ENCODE peak calls at places on chromosomes 4 and X, in nine cellular contexts. One of them, this sample, is unnamed.

GRCh38 chr4:180578175-180578574 is 1665.0 kb upstream of the TENM3 start:
- DNase-seq in lung: no peak
- DNase-seq in CD4-positive, alpha-beta memory T cell: no peak
- DNase-seq in body of pancreas: no peak
- DNase-seq in HAP-1: no peak
- DNase-seq in suprapubic skin: no peak
- DNase-seq in colonic mucosa: no peak
- DNase-seq in cardiac muscle cell: no peak
- DNase-seq in hepatocyte: no peak
- DNase-seq in this sample: no peak

GRCh38 chr4:68476191-68476590 is 28.9 kb downstream of the TMPRSS11E start:
- DNase-seq in lung: no peak
- DNase-seq in cardiac muscle cell: no peak
- DNase-seq in suprapubic skin: no peak
- DNase-seq in HAP-1: no peak
- DNase-seq in body of pancreas: no peak
- DNase-seq in CD4-positive, alpha-beta memory T cell: no peak
- DNase-seq in colonic mucosa: no peak
- DNase-seq in hepatocyte: no peak
- DNase-seq in this sample: no peak

GRCh38 chrX:114976321-114976720 is 41.1 kb downstream of the IL13RA2 start:
- DNase-seq in CD4-positive, alpha-beta memory T cell: no peak
- DNase-seq in body of pancreas: no peak
- DNase-seq in suprapubic skin: no peak
- DNase-seq in lung: no peak
- DNase-seq in cardiac muscle cell: no peak
- DNase-seq in colonic mucosa: no peak
- DNase-seq in hepatocyte: no peak
- DNase-seq in HAP-1: no peak
- DNase-seq in this sample: no peak

GRCh38 chr4:25377572-25377882 is 464 bp downstream of the ANAPC4 start:
- DNase-seq in suprapubic skin: no peak
- DNase-seq in hepatocyte: no peak
- DNase-seq in CD4-positive, alpha-beta memory T cell: no peak
- DNase-seq in cardiac muscle cell: no peak
- DNase-seq in HAP-1: no peak
- DNase-seq in body of pancreas: no peak
- DNase-seq in lung: no peak
- DNase-seq in colonic mucosa: no peak
- DNase-seq in this sample: no peak

GRCh38 chr4:105679186-105679585 is 29.3 kb downstream of the INTS12 start:
- DNase-seq in suprapubic skin: no peak
- DNase-seq in hepatocyte: no peak
- DNase-seq in lung: no peak
- DNase-seq in cardiac muscle cell: no peak
- DNase-seq in HAP-1: no peak
- DNase-seq in body of pancreas: no peak
- DNase-seq in colonic mucosa: peak; percentile 24
- DNase-seq in CD4-positive, alpha-beta memory T cell: no peak
- DNase-seq in this sample: no peak

GRCh38 chr4:144985536-144985935 is 112.5 kb downstream of the ANAPC10 start:
- DNase-seq in colonic mucosa: no peak
- DNase-seq in lung: no peak
- DNase-seq in hepatocyte: no peak
- DNase-seq in HAP-1: no peak
- DNase-seq in suprapubic skin: no peak
- DNase-seq in body of pancreas: no peak
- DNase-seq in cardiac muscle cell: no peak
- DNase-seq in CD4-positive, alpha-beta memory T cell: no peak
- DNase-seq in this sample: no peak

GRCh38 chr4:182843813-182844325 is 73.3 kb downstream of the DCTD start:
- DNase-seq in cardiac muscle cell: no peak
- DNase-seq in hepatocyte: no peak
- DNase-seq in HAP-1: no peak
- DNase-seq in lung: no peak
- DNase-seq in suprapubic skin: no peak
- DNase-seq in colonic mucosa: no peak
- DNase-seq in body of pancreas: no peak
- DNase-seq in CD4-positive, alpha-beta memory T cell: no peak
- DNase-seq in this sample: no peak

GRCh38 chr4:77074961-77075855 is 581 bp downstream of the CCNI start:
- DNase-seq in body of pancreas: peak; percentile 69
- DNase-seq in cardiac muscle cell: peak; percentile 87
- DNase-seq in hepatocyte: peak; percentile 78
- DNase-seq in colonic mucosa: peak; percentile 75
- DNase-seq in HAP-1: peak; percentile 61
- DNase-seq in CD4-positive, alpha-beta memory T cell: peak; percentile 88
- DNase-seq in lung: peak; percentile 80
- DNase-seq in suprapubic skin: peak; percentile 87
- DNase-seq in this sample: peak; percentile 89

GRCh38 chrX:2478546-2479419 is 22.0 kb downstream of the DHRSX start:
- DNase-seq in colonic mucosa: no peak
- DNase-seq in hepatocyte: no peak
- DNase-seq in cardiac muscle cell: no peak
- DNase-seq in HAP-1: peak; percentile 26
- DNase-seq in CD4-positive, alpha-beta memory T cell: no peak
- DNase-seq in lung: no peak
- DNase-seq in body of pancreas: peak; percentile 10
- DNase-seq in suprapubic skin: peak; percentile 32
- DNase-seq in this sample: no peak

GRCh38 chr4:16171831-16172230 is 54.4 kb downstream of the TAPT1 start:
- DNase-seq in lung: no peak
- DNase-seq in cardiac muscle cell: no peak
- DNase-seq in body of pancreas: no peak
- DNase-seq in HAP-1: no peak
- DNase-seq in colonic mucosa: no peak
- DNase-seq in suprapubic skin: no peak
- DNase-seq in hepatocyte: no peak
- DNase-seq in CD4-positive, alpha-beta memory T cell: no peak
- DNase-seq in this sample: peak; percentile 31

GRCh38 chr4:73589261-73589847 is 30.9 kb downstream of the RASSF6 start:
- DNase-seq in body of pancreas: no peak
- DNase-seq in hepatocyte: peak; percentile 25
- DNase-seq in suprapubic skin: no peak
- DNase-seq in lung: no peak
- DNase-seq in HAP-1: no peak
- DNase-seq in cardiac muscle cell: no peak
- DNase-seq in colonic mucosa: no peak
- DNase-seq in CD4-positive, alpha-beta memory T cell: no peak
- DNase-seq in this sample: no peak

GRCh38 chr4:139484861-139485311 is 31.0 kb downstream of the RAB33B start:
- DNase-seq in suprapubic skin: no peak
- DNase-seq in colonic mucosa: no peak
- DNase-seq in hepatocyte: no peak
- DNase-seq in CD4-positive, alpha-beta memory T cell: no peak
- DNase-seq in HAP-1: no peak
- DNase-seq in lung: no peak
- DNase-seq in cardiac muscle cell: no peak
- DNase-seq in body of pancreas: peak; percentile 19
- DNase-seq in this sample: no peak

GRCh38 chr4:148345509-148345908 is 96.7 kb downstream of the NR3C2 start:
- DNase-seq in HAP-1: no peak
- DNase-seq in CD4-positive, alpha-beta memory T cell: no peak
- DNase-seq in hepatocyte: no peak
- DNase-seq in lung: no peak
- DNase-seq in body of pancreas: no peak
- DNase-seq in colonic mucosa: no peak
- DNase-seq in suprapubic skin: no peak
- DNase-seq in cardiac muscle cell: no peak
- DNase-seq in this sample: no peak

GRCh38 chrX:13398073-13398823 is 78.4 kb upstream of the ATXN3L start:
- DNase-seq in CD4-positive, alpha-beta memory T cell: no peak
- DNase-seq in HAP-1: peak; percentile 71
- DNase-seq in lung: peak; percentile 51
- DNase-seq in suprapubic skin: peak; percentile 66
- DNase-seq in hepatocyte: peak; percentile 90
- DNase-seq in cardiac muscle cell: no peak
- DNase-seq in colonic mucosa: no peak
- DNase-seq in body of pancreas: peak; percentile 32
- DNase-seq in this sample: peak; percentile 79

GRCh38 chr4:84878090-84878489 is 88.4 kb downstream of the WDFY3 start:
- DNase-seq in CD4-positive, alpha-beta memory T cell: no peak
- DNase-seq in body of pancreas: no peak
- DNase-seq in lung: no peak
- DNase-seq in suprapubic skin: no peak
- DNase-seq in hepatocyte: no peak
- DNase-seq in colonic mucosa: no peak
- DNase-seq in HAP-1: no peak
- DNase-seq in cardiac muscle cell: no peak
- DNase-seq in this sample: no peak

GRCh38 chr4:58935336-58935735 is 1825.2 kb upstream of the IGFBP7 start:
- DNase-seq in CD4-positive, alpha-beta memory T cell: no peak
- DNase-seq in body of pancreas: no peak
- DNase-seq in colonic mucosa: no peak
- DNase-seq in hepatocyte: no peak
- DNase-seq in HAP-1: no peak
- DNase-seq in suprapubic skin: no peak
- DNase-seq in cardiac muscle cell: no peak
- DNase-seq in lung: no peak
- DNase-seq in this sample: peak; percentile 18

GRCh38 chr4:139511320-139511719 is 44.7 kb downstream of the SETD7 start:
- DNase-seq in lung: no peak
- DNase-seq in colonic mucosa: no peak
- DNase-seq in hepatocyte: no peak
- DNase-seq in cardiac muscle cell: no peak
- DNase-seq in CD4-positive, alpha-beta memory T cell: peak; percentile 25
- DNase-seq in HAP-1: no peak
- DNase-seq in suprapubic skin: no peak
- DNase-seq in body of pancreas: no peak
- DNase-seq in this sample: no peak

GRCh38 chr4:21885241-21885640 is 63.3 kb downstream of the KCNIP4 start:
- DNase-seq in cardiac muscle cell: no peak
- DNase-seq in suprapubic skin: no peak
- DNase-seq in hepatocyte: no peak
- DNase-seq in HAP-1: no peak
- DNase-seq in body of pancreas: no peak
- DNase-seq in CD4-positive, alpha-beta memory T cell: no peak
- DNase-seq in colonic mucosa: no peak
- DNase-seq in lung: no peak
- DNase-seq in this sample: no peak

GRCh38 chr4:119026662-119027444 is 108.8 kb upstream of the MYOZ2 start:
- DNase-seq in hepatocyte: no peak
- DNase-seq in suprapubic skin: no peak
- DNase-seq in body of pancreas: no peak
- DNase-seq in lung: no peak
- DNase-seq in HAP-1: no peak
- DNase-seq in colonic mucosa: no peak
- DNase-seq in cardiac muscle cell: no peak
- DNase-seq in CD4-positive, alpha-beta memory T cell: no peak
- DNase-seq in this sample: no peak

GRCh38 chr4:125705681-125706080 is 390.9 kb downstream of the FAT4 start:
- DNase-seq in colonic mucosa: no peak
- DNase-seq in lung: no peak
- DNase-seq in HAP-1: no peak
- DNase-seq in CD4-positive, alpha-beta memory T cell: no peak
- DNase-seq in body of pancreas: no peak
- DNase-seq in suprapubic skin: no peak
- DNase-seq in hepatocyte: no peak
- DNase-seq in cardiac muscle cell: no peak
- DNase-seq in this sample: no peak

GRCh38 chr4:176788248-176788647 is 4.5 kb downstream of the VEGFC start:
- DNase-seq in suprapubic skin: no peak
- DNase-seq in body of pancreas: no peak
- DNase-seq in CD4-positive, alpha-beta memory T cell: no peak
- DNase-seq in lung: no peak
- DNase-seq in colonic mucosa: no peak
- DNase-seq in HAP-1: no peak
- DNase-seq in hepatocyte: no peak
- DNase-seq in cardiac muscle cell: no peak
- DNase-seq in this sample: no peak

GRCh38 chrX:51847463-51847862 is 46.0 kb upstream of the MAGED1 start:
- DNase-seq in CD4-positive, alpha-beta memory T cell: no peak
- DNase-seq in hepatocyte: no peak
- DNase-seq in colonic mucosa: no peak
- DNase-seq in cardiac muscle cell: no peak
- DNase-seq in suprapubic skin: no peak
- DNase-seq in body of pancreas: no peak
- DNase-seq in HAP-1: no peak
- DNase-seq in lung: no peak
- DNase-seq in this sample: no peak

GRCh38 chr4:47942420-47942819 is 28.0 kb upstream of the NFXL1 start:
- DNase-seq in body of pancreas: no peak
- DNase-seq in hepatocyte: no peak
- DNase-seq in cardiac muscle cell: no peak
- DNase-seq in CD4-positive, alpha-beta memory T cell: no peak
- DNase-seq in lung: no peak
- DNase-seq in colonic mucosa: no peak
- DNase-seq in HAP-1: no peak
- DNase-seq in suprapubic skin: no peak
- DNase-seq in this sample: no peak
- H3K36me3 ChIP-seq in body of pancreas: no peaks in the 10 kb centered on the region
- H3K36me3 ChIP-seq in hepatocyte: no peaks in the 10 kb centered on the region
- H3K36me3 ChIP-seq in cardiac muscle cell: no peaks in the 10 kb centered on the region
- H3K36me3 ChIP-seq in CD4-positive, alpha-beta memory T cell: no peaks in the 10 kb centered on the region
- H3K36me3 ChIP-seq in lung: no peaks in the 10 kb centered on the region
- H3K36me3 ChIP-seq in colonic mucosa: no peaks in the 10 kb centered on the region
- H3K36me3 ChIP-seq in HAP-1: no peaks in the 10 kb centered on the region
- H3K36me3 ChIP-seq in suprapubic skin: no peaks in the 10 kb centered on the region
- H3K36me3 ChIP-seq in this sample: no peaks in the 10 kb centered on the region

DNA sequence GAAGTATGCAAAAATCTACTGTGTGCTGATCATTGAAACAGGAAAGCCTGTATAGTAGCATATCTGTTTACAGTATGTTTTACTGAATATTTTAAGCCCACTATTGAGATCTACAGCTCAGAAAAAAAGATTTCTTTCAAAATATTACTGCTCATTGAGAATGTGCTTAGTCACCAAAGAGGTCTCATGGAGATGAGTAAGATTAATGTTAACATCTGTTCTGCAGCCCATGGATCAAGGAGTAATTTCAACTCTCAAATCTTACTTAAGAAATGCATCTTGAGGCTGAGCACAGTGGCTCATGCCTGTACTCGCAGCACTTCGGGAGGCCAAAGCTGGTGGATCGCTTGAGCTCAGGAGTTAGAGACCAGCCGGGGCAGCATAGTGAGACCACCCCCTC is 3.3 kb downstream of the RNF4 start:
- DNase-seq in colonic mucosa: no peak
- DNase-seq in suprapubic skin: no peak
- DNase-seq in lung: no peak
- DNase-seq in cardiac muscle cell: no peak
- DNase-seq in CD4-positive, alpha-beta memory T cell: no peak
- DNase-seq in body of pancreas: no peak
- DNase-seq in HAP-1: no peak
- DNase-seq in hepatocyte: no peak
- DNase-seq in this sample: no peak
- H3K36me3 ChIP-seq in colonic mucosa: peaks cover 8% of the 10 kb centered on the region
- H3K36me3 ChIP-seq in suprapubic skin: peaks cover 16% of the 10 kb centered on the region
- H3K36me3 ChIP-seq in lung: peaks cover 7% of the 10 kb centered on the region
- H3K36me3 ChIP-seq in cardiac muscle cell: peaks cover 14% of the 10 kb centered on the region
- H3K36me3 ChIP-seq in CD4-positive, alpha-beta memory T cell: peaks cover 16% of the 10 kb centered on the region
- H3K36me3 ChIP-seq in body of pancreas: no peaks in the 10 kb centered on the region
- H3K36me3 ChIP-seq in HAP-1: peaks cover 50% of the 10 kb centered on the region
- H3K36me3 ChIP-seq in hepatocyte: peaks cover 5% of the 10 kb centered on the region
- H3K36me3 ChIP-seq in this sample: peaks cover 17% of the 10 kb centered on the region

GRCh38 chr4:1922826-1923225 is 51.6 kb downstream of the NSD2 start:
- DNase-seq in colonic mucosa: no peak
- DNase-seq in lung: no peak
- DNase-seq in cardiac muscle cell: no peak
- DNase-seq in body of pancreas: no peak
- DNase-seq in hepatocyte: no peak
- DNase-seq in suprapubic skin: no peak
- DNase-seq in CD4-positive, alpha-beta memory T cell: no peak
- DNase-seq in HAP-1: no peak
- DNase-seq in this sample: no peak
- H3K36me3 ChIP-seq in colonic mucosa: peaks cover 6% of the 10 kb centered on the region
- H3K36me3 ChIP-seq in lung: peaks cover 19% of the 10 kb centered on the region
- H3K36me3 ChIP-seq in cardiac muscle cell: peaks cover 25% of the 10 kb centered on the region
- H3K36me3 ChIP-seq in body of pancreas: peaks cover 7% of the 10 kb centered on the region
- H3K36me3 ChIP-seq in hepatocyte: no peaks in the 10 kb centered on the region
- H3K36me3 ChIP-seq in suprapubic skin: peaks cover 27% of the 10 kb centered on the region
- H3K36me3 ChIP-seq in CD4-positive, alpha-beta memory T cell: peaks cover 17% of the 10 kb centered on the region
- H3K36me3 ChIP-seq in HAP-1: peaks cover 64% of the 10 kb centered on the region
- H3K36me3 ChIP-seq in this sample: peaks cover 12% of the 10 kb centered on the region

GRCh38 chr4:75919914-75920313 is 17.7 kb upstream of the PPEF2 start:
- DNase-seq in lung: no peak
- DNase-seq in colonic mucosa: peak; percentile 84
- DNase-seq in CD4-positive, alpha-beta memory T cell: no peak
- DNase-seq in suprapubic skin: no peak
- DNase-seq in cardiac muscle cell: no peak
- DNase-seq in HAP-1: no peak
- DNase-seq in body of pancreas: no peak
- DNase-seq in hepatocyte: peak; percentile 49
- DNase-seq in this sample: peak; percentile 4
- H3K36me3 ChIP-seq in lung: peaks cover 16% of the 10 kb centered on the region
- H3K36me3 ChIP-seq in colonic mucosa: no peaks in the 10 kb centered on the region
- H3K36me3 ChIP-seq in CD4-positive, alpha-beta memory T cell: peaks cover 55% of the 10 kb centered on the region
- H3K36me3 ChIP-seq in suprapubic skin: peaks cover 57% of the 10 kb centered on the region
- H3K36me3 ChIP-seq in cardiac muscle cell: no peaks in the 10 kb centered on the region
- H3K36me3 ChIP-seq in HAP-1: peaks cover 31% of the 10 kb centered on the region
- H3K36me3 ChIP-seq in body of pancreas: no peaks in the 10 kb centered on the region
- H3K36me3 ChIP-seq in hepatocyte: no peaks in the 10 kb centered on the region
- H3K36me3 ChIP-seq in this sample: no peaks in the 10 kb centered on the region